ENCODE peak calls at places on chromosome 6, in ten cellular contexts. F is GM13977, E is GM10248, L is HL-60, U is nephron progenitor cell, C is H9, Y is fibroblast of lung, N is fibroblast of the aortic adventitia, Q is heart right ventricle, M is stomach. W is an unnamed sample.

GRCh38 chr6:6516643-6517042 is 71.9 kb upstream of the LY86 start:
- DNase-seq in F (no peak), E (no peak), L (no peak), U (no peak), C (no peak), Y (no peak), N (no peak), Q (no peak), M (no peak), W (no peak)

GRCh38 chr6:54846857-54847721 is 518 bp downstream of the FAM83B start:
- DNase-seq in F (no peak), E (no peak), L (no peak), U (peak), C (peak), Y (no peak), N (no peak), Q (peak), M (no peak), W (peak)

GRCh38 chr6:166849762-166850181 is 106.6 kb downstream of the RNASET2 start:
- DNase-seq in F (no peak), E (no peak), L (no peak), U (no peak), C (no peak), Y (no peak), N (no peak), Q (no peak), M (no peak), W (no peak)

GRCh38 chr6:21522007-21522758 is 71.4 kb upstream of the SOX4 start:
- DNase-seq in F (no peak), E (no peak), L (no peak), U (no peak), C (no peak), Y (no peak), N (no peak), Q (no peak), M (no peak), W (no peak)

GRCh38 chr6:68641172-68641571 is 6.1 kb downstream of the ADGRB3 start:
- DNase-seq in F (no peak), E (no peak), L (no peak), U (no peak), C (no peak), Y (no peak), N (no peak), Q (no peak), M (no peak), W (no peak)

GRCh38 chr6:133990321-133990720 is 37.3 kb downstream of the TBPL1 start:
- DNase-seq in F (no peak), E (no peak), L (no peak), U (no peak), C (no peak), Y (no peak), N (no peak), Q (no peak), M (no peak), W (no peak)

GRCh38 chr6:46392294-46392693 is 99.0 kb downstream of the RCAN2 start:
- DNase-seq in F (no peak), E (no peak), L (no peak), U (no peak), C (no peak), Y (no peak), N (no peak), Q (no peak), M (no peak), W (no peak)

GRCh38 chr6:135181333-135182119 is 418 bp downstream of the MYB start:
- DNase-seq in F (peak), E (no peak), L (no peak), U (no peak), C (peak), Y (peak), N (peak), Q (no peak), M (no peak), W (no peak)

GRCh38 chr6:70363741-70364493 is 49.4 kb upstream of the FAM135A start:
- DNase-seq in F (no peak), E (no peak), L (no peak), U (no peak), C (no peak), Y (no peak), N (no peak), Q (no peak), M (no peak), W (no peak)

GRCh38 chr6:13696226-13696625 is 15.4 kb downstream of the RANBP9 start:
- DNase-seq in F (no peak), E (no peak), L (no peak), U (no peak), C (no peak), Y (peak), N (peak), Q (no peak), M (no peak), W (no peak)

GRCh38 chr6:107620736-107621135 is 130.8 kb downstream of the SOBP start:
- DNase-seq in F (no peak), E (no peak), L (no peak), U (no peak), C (no peak), Y (peak), N (peak), Q (no peak), M (no peak), W (no peak)

GRCh38 chr6:21754891-21755290 is 161.3 kb downstream of the SOX4 start:
- DNase-seq in F (no peak), E (no peak), L (no peak), U (no peak), C (no peak), Y (peak), N (peak), Q (no peak), M (no peak), W (peak)

GRCh38 chr6:156953478-156954146 is 176.4 kb downstream of the ARID1B start:
- DNase-seq in F (peak), E (peak), L (no peak), U (peak), C (no peak), Y (peak), N (peak), Q (no peak), M (no peak), W (peak)
- TF ChIP-seq CTCF in F (peak), E (no peak), L (no peak), U (no peak), C (no peak), Y (peak), N (peak), Q (no peak), M (peak), W (no peak)

GRCh38 chr6:24720604-24721460 is 1.9 kb upstream of the C6orf62 start:
- DNase-seq in F (peak), E (peak), L (peak), U (peak), C (peak), Y (peak), N (peak), Q (peak), M (peak), W (peak)
- TF ChIP-seq CTCF in F (no peak), E (no peak), L (no peak), U (no peak), C (no peak), Y (no peak), N (no peak), Q (no peak), M (peak), W (no peak)

GRCh38 chr6:149969635-149970034 is 5.9 kb downstream of the ULBP1 start:
- DNase-seq in F (no peak), E (no peak), L (no peak), U (no peak), C (no peak), Y (no peak), N (no peak), Q (no peak), M (no peak), W (no peak)
- TF ChIP-seq CTCF in F (no peak), E (no peak), L (no peak), U (no peak), C (no peak), Y (no peak), N (no peak), Q (no peak), M (no peak), W (no peak)

GRCh38 chr6:89162047-89162371 is 16.2 kb downstream of the PM20D2 start:
- DNase-seq in F (no peak), E (no peak), L (no peak), U (no peak), C (no peak), Y (no peak), N (no peak), Q (no peak), M (no peak), W (no peak)

GRCh38 chr6:89160693-89161092 is 14.8 kb downstream of the PM20D2 start:
- DNase-seq in F (no peak), E (no peak), L (no peak), U (no peak), C (no peak), Y (no peak), N (no peak), Q (no peak), M (no peak), W (no peak)

DNA sequence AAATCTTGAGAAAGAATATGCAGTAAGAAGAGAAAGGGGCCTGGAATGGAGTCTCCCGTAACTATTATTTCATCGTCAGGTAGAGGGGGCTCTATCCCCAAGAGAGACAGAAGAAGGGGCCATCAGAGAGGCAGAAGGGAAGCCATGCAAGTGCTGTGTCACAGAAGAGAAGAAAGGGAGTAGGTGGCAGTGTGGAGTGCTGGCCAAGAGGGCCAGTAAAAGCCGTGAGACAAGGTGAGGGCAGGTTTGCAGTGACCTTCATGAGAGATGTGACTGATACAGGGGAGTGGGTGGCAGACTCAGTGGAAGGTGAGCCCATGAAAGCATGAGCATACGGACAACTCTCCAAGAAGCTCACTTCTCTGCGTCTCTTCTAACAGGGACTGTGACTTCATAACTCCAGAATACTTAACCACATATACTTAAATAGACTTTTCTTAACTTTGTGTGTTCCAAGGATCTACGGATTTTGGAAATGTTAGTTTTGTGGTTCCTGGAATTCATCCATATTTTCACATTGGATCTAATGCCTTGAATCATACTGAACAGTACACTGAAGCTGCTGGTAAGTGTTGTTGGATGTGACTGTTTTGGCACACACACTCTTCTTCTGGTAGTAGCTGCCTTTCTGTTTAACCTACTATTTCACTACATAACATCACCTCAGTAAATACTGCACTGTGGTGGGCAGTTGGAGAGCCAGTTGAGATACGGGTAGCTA is 15.6 kb downstream of the PM20D2 start:
- DNase-seq in F (no peak), E (no peak), L (no peak), U (no peak), C (peak), Y (peak), N (peak), Q (no peak), M (no peak), W (no peak)
- TF ChIP-seq CTCF in F (no peak), E (no peak), L (no peak), U (no peak), C (peak), Y (no peak), N (no peak), Q (no peak), M (no peak), W (no peak)

GRCh38 chr6:44132476-44132875 is 5.1 kb downstream of the TMEM63B start:
- DNase-seq in F (no peak), E (no peak), L (no peak), U (no peak), C (no peak), Y (no peak), N (no peak), Q (no peak), M (peak), W (no peak)

GRCh38 chr6:44133981-44134711 is 6.8 kb downstream of the TMEM63B start:
- DNase-seq in F (no peak), E (no peak), L (no peak), U (no peak), C (no peak), Y (no peak), N (no peak), Q (no peak), M (no peak), W (no peak)

GRCh38 chr6:44131880-44132279 is 4.5 kb downstream of the TMEM63B start:
- DNase-seq in F (no peak), E (no peak), L (no peak), U (no peak), C (peak), Y (no peak), N (no peak), Q (no peak), M (no peak), W (peak)

GRCh38 chr6:44135173-44135748 is 7.9 kb downstream of the TMEM63B start:
- DNase-seq in F (no peak), E (no peak), L (no peak), U (no peak), C (no peak), Y (no peak), N (no peak), Q (no peak), M (no peak), W (no peak)

GRCh38 chr6:44133003-44133931 is 5.9 kb downstream of the TMEM63B start:
- DNase-seq in F (no peak), E (no peak), L (no peak), U (peak), C (peak), Y (peak), N (peak), Q (peak), M (peak), W (peak)
- TF ChIP-seq CTCF in F (no peak), E (no peak), L (no peak), U (no peak), C (peak), Y (peak), N (no peak), Q (no peak), M (no peak), W (no peak)

GRCh38 chr6:119978274-119978889 is 628.8 kb upstream of the MAN1A1 start:
- DNase-seq in F (peak), E (no peak), L (no peak), U (no peak), C (no peak), Y (peak), N (peak), Q (no peak), M (no peak), W (peak)
- TF ChIP-seq CTCF in F (peak), E (peak), L (peak), U (peak), C (peak), Y (peak), N (peak), Q (no peak), M (peak), W (peak)

GRCh38 chr6:27163858-27164257 is 83.6 kb upstream of the PRSS16 start:
- DNase-seq in F (no peak), E (no peak), L (no peak), U (no peak), C (no peak), Y (no peak), N (no peak), Q (no peak), M (no peak), W (no peak)

GRCh38 chr6:27161603-27161945 is 85.9 kb upstream of the PRSS16 start:
- DNase-seq in F (no peak), E (no peak), L (no peak), U (no peak), C (no peak), Y (no peak), N (no peak), Q (no peak), M (no peak), W (no peak)

GRCh38 chr6:27159725-27160124 is 87.8 kb upstream of the PRSS16 start:
- DNase-seq in F (no peak), E (no peak), L (no peak), U (no peak), C (no peak), Y (no peak), N (no peak), Q (no peak), M (no peak), W (no peak)

GRCh38 chr6:27161115-27161514 is 86.4 kb upstream of the PRSS16 start:
- DNase-seq in F (no peak), E (no peak), L (no peak), U (no peak), C (no peak), Y (no peak), N (no peak), Q (no peak), M (no peak), W (no peak)

DNA sequence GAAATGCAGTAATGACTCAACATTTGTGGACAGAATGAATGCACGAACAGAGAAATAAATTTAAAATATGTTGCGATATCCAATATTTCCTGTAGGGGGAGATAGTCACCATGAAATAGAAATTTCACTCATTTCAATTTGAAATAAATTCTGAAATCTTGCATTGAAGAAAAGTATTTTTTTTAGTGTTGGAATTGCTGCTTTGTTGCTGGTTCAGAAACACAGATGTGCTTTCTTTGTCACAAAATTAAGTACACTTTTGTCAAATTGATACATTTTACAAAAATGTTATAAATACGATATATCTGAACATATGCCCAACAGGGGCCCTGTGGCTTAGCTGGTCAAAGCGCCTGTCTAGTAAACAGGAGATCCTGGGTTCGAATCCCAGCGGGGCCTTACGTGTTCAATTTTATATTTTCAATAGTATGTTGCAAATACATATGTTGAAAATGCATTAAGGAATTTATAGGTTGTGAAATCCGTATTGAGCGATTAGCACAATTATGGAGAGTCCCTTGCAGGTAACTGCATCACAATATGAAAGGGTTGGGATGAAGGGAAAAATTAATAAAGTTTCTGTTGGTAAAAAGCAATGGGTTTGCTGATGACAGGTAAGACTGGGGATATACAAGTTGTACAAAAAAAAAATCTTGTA is 85.4 kb upstream of the PRSS16 start:
- DNase-seq in F (no peak), E (no peak), L (no peak), U (peak), C (no peak), Y (peak), N (peak), Q (no peak), M (no peak), W (peak)
- TF ChIP-seq CTCF in F (peak), E (peak), L (peak), U (peak), C (peak), Y (peak), N (peak), Q (peak), M (peak), W (peak)